ENCODE peak calls at places on chromosomes 7 and 10, in four cellular contexts. B, L, F and T are unnamed samples.
A peak's percentile ranks its signal among the peaks of the same experiment; 100 is the strongest.

GRCh38 chr7:45156516-45157272 is 897 bp upstream of the RAMP3 start:
- DNase-seq in B (no peak), L (no peak), F (no peak), T (peak; percentile 58)

GRCh38 chr7:43636093-43636492 is 53.2 kb downstream of the STK17A start:
- DNase-seq in B (no peak), L (no peak), F (peak; percentile 89), T (no peak)

GRCh38 chr10:130772676-130773075 is 538.8 kb downstream of the TCERG1L start:
- DNase-seq in B (no peak), L (no peak), F (no peak), T (no peak)

GRCh38 chr10:19817251-19818046 is 1.2 kb downstream of the PLXDC2 start:
- DNase-seq in B (peak; percentile 53), L (no peak), F (no peak), T (no peak)

GRCh38 chr10:132687181-132687892 is 98.6 kb downstream of the NKX6-2 start:
- DNase-seq in B (no peak), L (no peak), F (no peak), T (peak; percentile 53)

GRCh38 chr7:140229101-140229525 is 52.3 kb upstream of the KDM7A start:
- DNase-seq in B (no peak), L (no peak), F (no peak), T (no peak)

GRCh38 chr7:39709768-39710291 is 86.5 kb downstream of the RALA start:
- DNase-seq in B (no peak), L (peak; percentile 85), F (no peak), T (no peak)

GRCh38 chr7:24290004-24290641 is 6.1 kb downstream of the NPY start:
- DNase-seq in B (no peak), L (no peak), F (no peak), T (no peak)

GRCh38 chr10:75395955-75396860 is 5.4 kb downstream of the ZNF503 start:
- DNase-seq in B (peak; percentile 29), L (no peak), F (peak; percentile 51), T (no peak)

GRCh38 chr7:13998866-13999265 is 9.4 kb upstream of the ETV1 start:
- DNase-seq in B (no peak), L (no peak), F (no peak), T (no peak)

GRCh38 chr7:49580000-49580399 is 193.4 kb upstream of the VWC2 start:
- DNase-seq in B (no peak), L (no peak), F (no peak), T (no peak)

GRCh38 chr7:107584716-107585115 is 4.7 kb downstream of the BCAP29 start:
- DNase-seq in B (no peak), L (no peak), F (no peak), T (no peak)

GRCh38 chr7:8277394-8277982 is 15.5 kb upstream of the ICA1 start:
- DNase-seq in B (no peak), L (no peak), F (no peak), T (no peak)

GRCh38 chr7:47587389-47587788 is 5.5 kb upstream of the TNS3 start:
- DNase-seq in B (no peak), L (no peak), F (peak; percentile 71), T (peak; percentile 82)

GRCh38 chr7:116434820-116435341 is 64.7 kb upstream of the CAV2 start:
- DNase-seq in B (no peak), L (peak; percentile 26), F (no peak), T (no peak)

GRCh38 chr10:102714621-102715455 is at the start of gene SFXN2:
- DNase-seq in B (no peak), L (no peak), F (peak; percentile 55), T (no peak)
- TF ChIP-seq CTCF in B (no peak), L (no peak), F (no peak), T (no peak)

GRCh38 chr10:73167557-73168485 is at the start of the genes ECD and FAM149B1:
- DNase-seq in B (peak; percentile 89), L (peak; percentile 71), F (peak; percentile 95), T (peak; percentile 96)
- TF ChIP-seq CTCF in B (peak; percentile 28), L (no peak), F (no peak), T (no peak)

GRCh38 chr10:93965911-93966310 is 27.8 kb upstream of the PLCE1 start:
- DNase-seq in B (no peak), L (no peak), F (no peak), T (no peak)
- TF ChIP-seq CTCF in B (no peak), L (no peak), F (no peak), T (no peak)

GRCh38 chr7:131883769-131884168 is 327.3 kb upstream of the PODXL start:
- DNase-seq in B (no peak), L (no peak), F (no peak), T (peak; percentile 26)
- TF ChIP-seq CTCF in B (no peak), L (no peak), F (no peak), T (no peak)

GRCh38 chr10:78436223-78436575 is 402.5 kb downstream of the RPS24 start:
- DNase-seq in B (no peak), L (no peak), F (no peak), T (no peak)

GRCh38 chr10:78436706-78437406 is 403.2 kb downstream of the RPS24 start:
- DNase-seq in B (no peak), L (no peak), F (no peak), T (peak; percentile 68)

GRCh38 chr10:78438907-78439809 is 405.5 kb downstream of the RPS24 start:
- DNase-seq in B (no peak), L (no peak), F (no peak), T (peak; percentile 47)

GRCh38 chr10:78437407-78437768 is 403.7 kb downstream of the RPS24 start:
- DNase-seq in B (no peak), L (no peak), F (no peak), T (no peak)

DNA sequence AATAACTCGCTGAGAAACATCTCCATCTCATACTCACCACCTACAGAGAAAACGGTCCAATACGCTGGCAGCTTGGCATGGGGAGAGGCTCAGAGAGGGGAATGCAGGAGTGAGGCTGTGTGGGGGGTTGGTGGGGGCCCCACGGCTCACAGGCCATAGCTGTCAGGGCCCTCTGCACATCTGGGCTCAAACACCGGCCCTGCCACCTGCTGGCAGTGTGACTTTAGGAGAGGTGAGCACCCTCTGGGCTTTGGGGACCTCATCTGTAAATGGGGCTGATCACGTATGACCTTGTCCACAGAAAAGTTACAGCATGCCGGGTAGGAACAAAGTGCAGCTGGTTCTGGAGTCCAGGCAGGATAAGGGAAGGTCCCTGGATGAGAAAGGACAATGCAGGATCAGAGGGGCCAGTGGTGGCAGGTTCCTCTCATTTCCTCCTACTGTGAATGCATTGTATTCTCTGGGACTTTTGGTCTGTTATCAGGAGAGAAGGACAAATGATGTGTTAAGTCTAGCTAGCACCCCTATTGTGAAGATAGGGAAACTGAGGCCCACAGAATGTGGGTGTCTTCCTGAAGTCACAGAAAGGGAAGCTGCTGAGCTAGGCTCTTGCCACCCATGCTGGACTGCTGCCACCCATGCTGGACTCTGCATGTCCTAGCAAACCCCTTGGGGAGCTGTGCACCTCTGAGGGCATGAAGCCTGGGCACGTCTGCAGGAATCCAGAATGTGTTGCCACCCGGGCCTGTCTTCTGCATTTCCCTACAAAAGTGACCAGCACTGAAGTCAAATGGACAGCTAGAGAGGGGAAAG is 404.6 kb downstream of the RPS24 start:
- DNase-seq in B (no peak), L (no peak), F (no peak), T (no peak)
- TF ChIP-seq CTCF in B (no peak), L (no peak), F (no peak), T (no peak)

DNA sequence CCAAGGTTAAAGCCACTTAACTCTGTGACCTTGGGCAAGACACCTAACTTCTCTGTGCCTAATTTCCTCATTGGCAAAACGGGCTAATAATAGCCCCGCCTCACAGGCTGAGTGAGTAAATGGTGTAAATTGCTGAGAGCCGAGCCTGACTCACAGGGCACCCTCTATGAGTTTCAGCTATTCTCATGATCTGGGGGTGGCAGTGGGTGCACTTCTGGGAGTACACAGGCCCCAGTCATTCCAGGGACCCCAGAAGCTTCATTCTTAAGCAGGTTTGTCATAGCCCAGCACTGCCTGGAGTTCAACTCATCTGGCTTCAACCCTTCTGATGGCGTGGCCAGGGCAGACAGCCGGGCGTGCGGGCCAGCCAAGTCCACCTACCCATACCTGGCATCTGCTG is 137.2 kb downstream of the GRID1 start:
- DNase-seq in B (no peak), L (no peak), F (no peak), T (no peak)
- TF ChIP-seq CTCF in B (no peak), L (no peak), F (no peak), T (no peak)

GRCh38 chr10:14543048-14543903 is 212.6 kb upstream of the FRMD4A start:
- DNase-seq in B (no peak), L (no peak), F (no peak), T (no peak)
- TF ChIP-seq CTCF in B (peak; percentile 37), L (peak; percentile 26), F (peak; percentile 42), T (no peak)

DNA sequence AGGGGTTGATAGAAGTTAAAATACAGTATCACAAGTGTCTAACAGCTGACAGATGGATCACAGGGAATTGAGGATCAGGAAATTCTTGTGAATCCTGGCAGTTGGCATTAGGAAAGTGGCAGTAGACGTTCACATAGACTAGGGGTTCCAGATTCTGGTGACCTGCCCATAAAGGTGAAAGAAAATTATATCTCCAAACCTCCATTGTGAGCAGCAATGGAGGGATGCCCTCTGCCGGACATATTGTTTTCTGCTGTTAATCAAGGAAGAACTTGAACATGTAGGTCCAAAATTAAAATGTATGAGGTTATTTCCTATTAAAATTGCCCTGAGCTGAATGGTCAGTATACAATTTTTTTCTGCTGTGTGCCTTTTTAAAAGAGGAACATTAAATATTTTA is 5.1 kb downstream of the NME8 start:
- DNase-seq in B (no peak), L (no peak), F (no peak), T (no peak)
- TF ChIP-seq CTCF in B (peak; percentile 61), L (no peak), F (no peak), T (no peak)

GRCh38 chr10:50554995-50555568 is 68.7 kb downstream of the SGMS1 start:
- DNase-seq in B (no peak), L (no peak), F (no peak), T (no peak)

GRCh38 chr10:50551894-50552293 is 71.9 kb downstream of the SGMS1 start:
- DNase-seq in B (no peak), L (no peak), F (no peak), T (no peak)

GRCh38 chr10:50552308-50552707 is 71.4 kb downstream of the SGMS1 start:
- DNase-seq in B (no peak), L (peak; percentile 94), F (no peak), T (no peak)

GRCh38 chr10:50554381-50554994 is 69.3 kb downstream of the SGMS1 start:
- DNase-seq in B (no peak), L (no peak), F (no peak), T (no peak)

DNA sequence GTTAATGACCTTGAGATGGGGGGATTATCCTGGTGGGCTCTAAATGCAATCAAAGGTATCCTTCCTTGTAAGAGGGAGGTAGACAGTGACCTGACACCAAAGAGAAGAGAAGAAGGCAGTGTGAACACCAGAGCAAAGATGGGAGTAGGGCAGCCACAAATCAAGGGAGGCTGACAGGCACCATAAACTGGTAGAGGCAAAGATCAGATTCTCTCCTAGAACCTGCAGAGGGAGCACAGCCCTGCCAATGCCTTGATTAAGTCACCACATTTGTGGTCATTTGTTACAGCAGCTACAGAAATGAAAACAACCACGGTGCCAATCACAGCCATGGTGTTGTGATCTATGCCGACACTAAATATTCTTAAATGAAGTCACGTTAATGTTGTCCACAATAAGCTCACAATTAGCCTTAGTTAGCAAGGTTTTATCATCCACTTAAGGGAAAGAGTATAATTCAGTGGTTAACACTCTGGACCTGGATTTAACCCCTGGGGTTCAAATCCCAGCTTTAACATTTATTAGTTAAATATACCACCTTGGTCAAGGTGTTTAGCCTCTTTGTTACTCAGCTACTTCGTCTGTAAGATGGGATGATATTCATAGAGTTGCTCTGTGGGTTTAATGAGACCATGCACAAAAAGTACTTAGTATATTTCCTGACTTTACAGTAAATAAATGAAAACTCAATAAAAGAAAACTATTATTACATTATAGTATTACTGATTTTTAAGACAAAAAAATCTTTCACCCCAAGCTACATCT is 70.8 kb downstream of the SGMS1 start:
- DNase-seq in B (no peak), L (no peak), F (no peak), T (no peak)
- TF ChIP-seq CTCF in B (no peak), L (peak; percentile 45), F (no peak), T (no peak)